ENCODE peak calls at places on chromosomes 13 and 19, in ten cellular contexts. One of them, this sample, is unnamed.

GRCh38 chr19:58034476-58034790 is 608 bp downstream of the ZSCAN1 start:
- DNase-seq in GDM1: no peak
- DNase-seq in pancreas: no peak
- DNase-seq in A172: no peak
- DNase-seq in K562: no peak
- DNase-seq in NCI-H1092 treated with DMSO at 0.1 percent for 48 hours: no peak
- DNase-seq in hippocampal formation: no peak
- DNase-seq in adrenal gland: no peak
- DNase-seq in fibroblast of lung: no peak
- DNase-seq in ureter: no peak
- DNase-seq in this sample: no peak

GRCh38 chr19:57671124-57671895 is 2.6 kb downstream of the ZSCAN4 start:
- DNase-seq in fibroblast of lung: no peak
- DNase-seq in pancreas: no peak
- DNase-seq in NCI-H1092 treated with DMSO at 0.1 percent for 48 hours: no peak
- DNase-seq in A172: no peak
- DNase-seq in adrenal gland: no peak
- DNase-seq in GDM1: no peak
- DNase-seq in ureter: no peak
- DNase-seq in K562: no peak
- DNase-seq in hippocampal formation: no peak
- DNase-seq in this sample: no peak

GRCh38 chr19:41753159-41753558 is 2.2 kb upstream of the CEACAM6 start:
- DNase-seq in ureter: peak
- DNase-seq in K562: peak
- DNase-seq in GDM1: peak
- DNase-seq in hippocampal formation: no peak
- DNase-seq in A172: peak
- DNase-seq in pancreas: peak
- DNase-seq in NCI-H1092 treated with DMSO at 0.1 percent for 48 hours: no peak
- DNase-seq in fibroblast of lung: peak
- DNase-seq in adrenal gland: peak
- DNase-seq in this sample: peak

GRCh38 chr13:20518652-20519051 is 7.0 kb downstream of the CRYL1 start:
- DNase-seq in adrenal gland: no peak
- DNase-seq in K562: no peak
- DNase-seq in NCI-H1092 treated with DMSO at 0.1 percent for 48 hours: no peak
- DNase-seq in hippocampal formation: no peak
- DNase-seq in pancreas: no peak
- DNase-seq in fibroblast of lung: no peak
- DNase-seq in ureter: no peak
- DNase-seq in A172: no peak
- DNase-seq in GDM1: no peak
- DNase-seq in this sample: no peak

GRCh38 chr19:31149306-31149975 is 199.8 kb downstream of the TSHZ3 start:
- DNase-seq in hippocampal formation: no peak
- DNase-seq in A172: no peak
- DNase-seq in K562: no peak
- DNase-seq in GDM1: no peak
- DNase-seq in fibroblast of lung: no peak
- DNase-seq in pancreas: no peak
- DNase-seq in adrenal gland: no peak
- DNase-seq in ureter: no peak
- DNase-seq in NCI-H1092 treated with DMSO at 0.1 percent for 48 hours: no peak
- DNase-seq in this sample: no peak

GRCh38 chr13:33207616-33207964 is 78.0 kb downstream of the STARD13 start:
- DNase-seq in fibroblast of lung: peak
- DNase-seq in hippocampal formation: no peak
- DNase-seq in A172: no peak
- DNase-seq in GDM1: no peak
- DNase-seq in pancreas: peak
- DNase-seq in adrenal gland: peak
- DNase-seq in K562: no peak
- DNase-seq in NCI-H1092 treated with DMSO at 0.1 percent for 48 hours: no peak
- DNase-seq in ureter: peak
- DNase-seq in this sample: peak

GRCh38 chr19:50722248-50723013 is 733 bp upstream of the CLEC11A start:
- DNase-seq in GDM1: no peak
- DNase-seq in adrenal gland: no peak
- DNase-seq in K562: no peak
- DNase-seq in pancreas: no peak
- DNase-seq in fibroblast of lung: no peak
- DNase-seq in NCI-H1092 treated with DMSO at 0.1 percent for 48 hours: no peak
- DNase-seq in ureter: no peak
- DNase-seq in hippocampal formation: no peak
- DNase-seq in A172: no peak
- DNase-seq in this sample: no peak

GRCh38 chr19:14187586-14187985 is 18.4 kb downstream of the ADGRL1 start:
- DNase-seq in adrenal gland: no peak
- DNase-seq in ureter: no peak
- DNase-seq in pancreas: no peak
- DNase-seq in NCI-H1092 treated with DMSO at 0.1 percent for 48 hours: no peak
- DNase-seq in K562: peak
- DNase-seq in GDM1: peak
- DNase-seq in hippocampal formation: no peak
- DNase-seq in fibroblast of lung: no peak
- DNase-seq in A172: no peak
- DNase-seq in this sample: no peak

GRCh38 chr19:48443262-48443661 is 2.5 kb upstream of the GRWD1 start:
- DNase-seq in ureter: no peak
- DNase-seq in adrenal gland: no peak
- DNase-seq in fibroblast of lung: no peak
- DNase-seq in hippocampal formation: no peak
- DNase-seq in A172: no peak
- DNase-seq in NCI-H1092 treated with DMSO at 0.1 percent for 48 hours: peak
- DNase-seq in pancreas: no peak
- DNase-seq in GDM1: no peak
- DNase-seq in K562: no peak
- DNase-seq in this sample: peak

GRCh38 chr13:94987869-94988268 is 275.5 kb upstream of the SOX21 start:
- DNase-seq in fibroblast of lung: no peak
- DNase-seq in hippocampal formation: no peak
- DNase-seq in GDM1: no peak
- DNase-seq in adrenal gland: no peak
- DNase-seq in K562: no peak
- DNase-seq in pancreas: no peak
- DNase-seq in A172: peak
- DNase-seq in ureter: no peak
- DNase-seq in NCI-H1092 treated with DMSO at 0.1 percent for 48 hours: no peak
- DNase-seq in this sample: no peak

GRCh38 chr13:21674271-21675009 is 3.6 kb downstream of the FGF9 start:
- DNase-seq in ureter: no peak
- DNase-seq in hippocampal formation: no peak
- DNase-seq in K562: no peak
- DNase-seq in adrenal gland: peak
- DNase-seq in A172: no peak
- DNase-seq in GDM1: no peak
- DNase-seq in fibroblast of lung: no peak
- DNase-seq in NCI-H1092 treated with DMSO at 0.1 percent for 48 hours: peak
- DNase-seq in pancreas: no peak
- DNase-seq in this sample: peak

GRCh38 chr19:35497406-35497805 is 7.1 kb upstream of the KRTDAP start:
- DNase-seq in pancreas: no peak
- DNase-seq in hippocampal formation: no peak
- DNase-seq in GDM1: no peak
- DNase-seq in ureter: no peak
- DNase-seq in NCI-H1092 treated with DMSO at 0.1 percent for 48 hours: no peak
- DNase-seq in K562: no peak
- DNase-seq in fibroblast of lung: no peak
- DNase-seq in A172: no peak
- DNase-seq in adrenal gland: no peak
- DNase-seq in this sample: no peak

GRCh38 chr13:44819245-44819644 is 170.0 kb downstream of the NUFIP1 start:
- DNase-seq in A172: peak
- DNase-seq in adrenal gland: no peak
- DNase-seq in K562: no peak
- DNase-seq in fibroblast of lung: peak
- DNase-seq in ureter: no peak
- DNase-seq in NCI-H1092 treated with DMSO at 0.1 percent for 48 hours: peak
- DNase-seq in GDM1: no peak
- DNase-seq in hippocampal formation: no peak
- DNase-seq in pancreas: peak
- DNase-seq in this sample: peak

GRCh38 chr13:67048793-67049150 is 181.4 kb downstream of the PCDH9 start:
- DNase-seq in A172: no peak
- DNase-seq in adrenal gland: no peak
- DNase-seq in fibroblast of lung: peak
- DNase-seq in ureter: no peak
- DNase-seq in NCI-H1092 treated with DMSO at 0.1 percent for 48 hours: no peak
- DNase-seq in pancreas: no peak
- DNase-seq in GDM1: no peak
- DNase-seq in K562: no peak
- DNase-seq in hippocampal formation: no peak
- DNase-seq in this sample: no peak

GRCh38 chr13:26759907-26760834 is at the start of gene GPR12:
- DNase-seq in NCI-H1092 treated with DMSO at 0.1 percent for 48 hours: peak
- DNase-seq in ureter: no peak
- DNase-seq in adrenal gland: no peak
- DNase-seq in GDM1: no peak
- DNase-seq in K562: no peak
- DNase-seq in pancreas: no peak
- DNase-seq in hippocampal formation: no peak
- DNase-seq in fibroblast of lung: peak
- DNase-seq in A172: no peak
- DNase-seq in this sample: peak

GRCh38 chr13:26943748-26944147 is 183.2 kb upstream of the GPR12 start:
- DNase-seq in K562: no peak
- DNase-seq in ureter: no peak
- DNase-seq in NCI-H1092 treated with DMSO at 0.1 percent for 48 hours: no peak
- DNase-seq in hippocampal formation: no peak
- DNase-seq in A172: no peak
- DNase-seq in fibroblast of lung: no peak
- DNase-seq in GDM1: no peak
- DNase-seq in adrenal gland: no peak
- DNase-seq in pancreas: no peak
- DNase-seq in this sample: no peak

GRCh38 chr19:18996351-18996750 is 37.0 kb downstream of the SUGP2 start:
- DNase-seq in fibroblast of lung: no peak
- DNase-seq in K562: no peak
- DNase-seq in GDM1: no peak
- DNase-seq in NCI-H1092 treated with DMSO at 0.1 percent for 48 hours: no peak
- DNase-seq in pancreas: no peak
- DNase-seq in adrenal gland: no peak
- DNase-seq in A172: no peak
- DNase-seq in ureter: no peak
- DNase-seq in hippocampal formation: no peak
- DNase-seq in this sample: no peak

GRCh38 chr19:13076787-13077186 is 25.9 kb downstream of the LYL1 start:
- DNase-seq in A172: no peak
- DNase-seq in ureter: no peak
- DNase-seq in hippocampal formation: no peak
- DNase-seq in GDM1: no peak
- DNase-seq in K562: no peak
- DNase-seq in NCI-H1092 treated with DMSO at 0.1 percent for 48 hours: no peak
- DNase-seq in adrenal gland: no peak
- DNase-seq in pancreas: no peak
- DNase-seq in fibroblast of lung: no peak
- DNase-seq in this sample: no peak

GRCh38 chr19:17555929-17556813 is 722 bp downstream of the COLGALT1 start:
- DNase-seq in ureter: peak
- DNase-seq in K562: peak
- DNase-seq in adrenal gland: peak
- DNase-seq in fibroblast of lung: peak
- DNase-seq in A172: peak
- DNase-seq in NCI-H1092 treated with DMSO at 0.1 percent for 48 hours: peak
- DNase-seq in hippocampal formation: no peak
- DNase-seq in GDM1: peak
- DNase-seq in pancreas: peak
- DNase-seq in this sample: peak

GRCh38 chr19:47511128-47511517 is 3.7 kb downstream of the NAPA start:
- DNase-seq in ureter: no peak
- DNase-seq in pancreas: peak
- DNase-seq in A172: no peak
- DNase-seq in K562: no peak
- DNase-seq in fibroblast of lung: no peak
- DNase-seq in GDM1: no peak
- DNase-seq in adrenal gland: peak
- DNase-seq in hippocampal formation: no peak
- DNase-seq in NCI-H1092 treated with DMSO at 0.1 percent for 48 hours: no peak
- DNase-seq in this sample: no peak

GRCh38 chr19:13056052-13056660 is 46.5 kb downstream of the LYL1 start:
- DNase-seq in K562: no peak
- DNase-seq in adrenal gland: no peak
- DNase-seq in A172: peak
- DNase-seq in fibroblast of lung: peak
- DNase-seq in hippocampal formation: no peak
- DNase-seq in GDM1: no peak
- DNase-seq in ureter: no peak
- DNase-seq in NCI-H1092 treated with DMSO at 0.1 percent for 48 hours: no peak
- DNase-seq in pancreas: no peak
- DNase-seq in this sample: peak

GRCh38 chr19:54388001-54388802 is 23.5 kb upstream of the LAIR1 start:
- DNase-seq in K562: no peak
- DNase-seq in ureter: no peak
- DNase-seq in pancreas: no peak
- DNase-seq in GDM1: peak
- DNase-seq in NCI-H1092 treated with DMSO at 0.1 percent for 48 hours: no peak
- DNase-seq in adrenal gland: peak
- DNase-seq in A172: no peak
- DNase-seq in fibroblast of lung: no peak
- DNase-seq in hippocampal formation: no peak
- DNase-seq in this sample: no peak

GRCh38 chr13:43939149-43939548 is 59.4 kb downstream of the LACC1 start:
- DNase-seq in NCI-H1092 treated with DMSO at 0.1 percent for 48 hours: no peak
- DNase-seq in GDM1: no peak
- DNase-seq in pancreas: no peak
- DNase-seq in adrenal gland: no peak
- DNase-seq in A172: no peak
- DNase-seq in hippocampal formation: no peak
- DNase-seq in ureter: no peak
- DNase-seq in K562: no peak
- DNase-seq in fibroblast of lung: no peak
- DNase-seq in this sample: no peak

GRCh38 chr13:23427342-23428182 is 5.9 kb downstream of the SACS start:
- DNase-seq in pancreas: peak
- DNase-seq in K562: no peak
- DNase-seq in hippocampal formation: no peak
- DNase-seq in A172: peak
- DNase-seq in fibroblast of lung: peak
- DNase-seq in GDM1: no peak
- DNase-seq in NCI-H1092 treated with DMSO at 0.1 percent for 48 hours: no peak
- DNase-seq in adrenal gland: peak
- DNase-seq in ureter: peak
- DNase-seq in this sample: peak

GRCh38 chr19:30078381-30078910 is 136.4 kb downstream of the URI1 start:
- DNase-seq in GDM1: no peak
- DNase-seq in hippocampal formation: no peak
- DNase-seq in ureter: no peak
- DNase-seq in NCI-H1092 treated with DMSO at 0.1 percent for 48 hours: no peak
- DNase-seq in pancreas: no peak
- DNase-seq in fibroblast of lung: no peak
- DNase-seq in adrenal gland: no peak
- DNase-seq in K562: no peak
- DNase-seq in A172: no peak
- DNase-seq in this sample: no peak

GRCh38 chr13:109400625-109401257 is 385.6 kb downstream of the IRS2 start:
- DNase-seq in NCI-H1092 treated with DMSO at 0.1 percent for 48 hours: no peak
- DNase-seq in pancreas: no peak
- DNase-seq in hippocampal formation: no peak
- DNase-seq in fibroblast of lung: no peak
- DNase-seq in adrenal gland: no peak
- DNase-seq in A172: no peak
- DNase-seq in GDM1: no peak
- DNase-seq in K562: no peak
- DNase-seq in ureter: no peak
- DNase-seq in this sample: no peak

GRCh38 chr13:41418027-41418426 is 39.3 kb upstream of the RGCC start:
- DNase-seq in adrenal gland: no peak
- DNase-seq in fibroblast of lung: peak
- DNase-seq in K562: no peak
- DNase-seq in NCI-H1092 treated with DMSO at 0.1 percent for 48 hours: no peak
- DNase-seq in A172: no peak
- DNase-seq in GDM1: no peak
- DNase-seq in pancreas: no peak
- DNase-seq in hippocampal formation: no peak
- DNase-seq in ureter: no peak
- DNase-seq in this sample: no peak

GRCh38 chr13:82947121-82948077 is 934.9 kb downstream of the SLITRK1 start:
- DNase-seq in adrenal gland: no peak
- DNase-seq in A172: peak
- DNase-seq in fibroblast of lung: peak
- DNase-seq in GDM1: no peak
- DNase-seq in NCI-H1092 treated with DMSO at 0.1 percent for 48 hours: no peak
- DNase-seq in hippocampal formation: no peak
- DNase-seq in pancreas: no peak
- DNase-seq in ureter: no peak
- DNase-seq in K562: no peak
- DNase-seq in this sample: no peak

This sample was measured in AG08396.